ENCODE peak calls at places on chromosomes 3 and 15, in eight cellular contexts. B, Q, J, U, A, D, L and C are unnamed samples.

GRCh38 chr15:90221251-90221900 is 12.4 kb downstream of the CIB1 start:
- DNase-seq in U (peak), D (peak), Q (peak), B (peak), L (peak), J (no peak), A (peak), C (peak)

GRCh38 chr3:10500717-10501663 is 4.4 kb downstream of the ATP2B2 start:
- DNase-seq in U (no peak), B (peak), J (no peak), A (no peak), Q (no peak), D (no peak), L (no peak), C (no peak)

GRCh38 chr15:90412356-90413194 is 24.5 kb downstream of the IQGAP1 start:
- DNase-seq in U (peak), A (no peak), Q (peak), D (no peak), L (no peak), J (no peak), B (no peak), C (peak)

GRCh38 chr15:94125698-94126097 is 105.7 kb upstream of the MCTP2 start:
- DNase-seq in B (no peak), L (no peak), D (no peak), A (no peak), U (no peak), Q (no peak), J (no peak), C (no peak)

GRCh38 chr3:32109256-32109655 is 2.8 kb downstream of the GPD1L start:
- DNase-seq in J (peak), D (no peak), B (no peak), U (peak), A (peak), Q (peak), L (peak), C (peak)

GRCh38 chr15:89057506-89058133 is 30.6 kb upstream of the ABHD2 start:
- DNase-seq in D (peak), B (peak), J (peak), U (peak), A (peak), L (peak), Q (peak), C (peak)

GRCh38 chr15:57596978-57597377 is 5.3 kb downstream of the MYZAP start:
- DNase-seq in D (no peak), B (no peak), L (no peak), A (no peak), U (no peak), J (no peak), Q (no peak), C (no peak)

GRCh38 chr3:64098686-64099085 is 75.4 kb upstream of the PSMD6 start:
- DNase-seq in U (no peak), Q (peak), J (no peak), D (no peak), A (no peak), B (no peak), L (no peak), C (peak)

GRCh38 chr15:71254503-71254902 is 139.2 kb downstream of the THSD4 start:
- DNase-seq in U (peak), D (no peak), A (no peak), J (no peak), Q (no peak), L (no peak), B (no peak), C (no peak)

GRCh38 chr3:17420668-17421067 is 321.8 kb downstream of the TBC1D5 start:
- DNase-seq in U (no peak), J (no peak), A (no peak), Q (no peak), B (peak), L (no peak), D (no peak), C (no peak)

GRCh38 chr3:112395166-112395894 is 62.4 kb downstream of the CD200 start:
- DNase-seq in Q (no peak), D (peak), A (no peak), U (peak), L (no peak), B (no peak), J (no peak), C (no peak)

GRCh38 chr3:56188201-56188600 is 280.1 kb downstream of the ERC2 start:
- DNase-seq in B (no peak), L (peak), U (no peak), Q (no peak), D (no peak), J (no peak), A (no peak), C (no peak)

GRCh38 chr3:40586866-40587265 is 62.1 kb downstream of the ZNF621 start:
- DNase-seq in A (no peak), L (no peak), B (no peak), Q (no peak), D (no peak), J (no peak), U (no peak), C (no peak)

GRCh38 chr3:52792961-52793695 is 1.5 kb upstream of the ITIH3 start:
- DNase-seq in U (peak), A (no peak), L (no peak), Q (peak), D (no peak), B (no peak), J (no peak), C (peak)

GRCh38 chr3:40109641-40110490 is 199.6 kb upstream of the EIF1B start:
- DNase-seq in D (no peak), L (no peak), U (no peak), B (peak), A (no peak), Q (peak), J (no peak), C (peak)

GRCh38 chr3:122519693-122520092 is 5.0 kb upstream of the KPNA1 start:
- DNase-seq in A (no peak), J (no peak), D (no peak), U (peak), Q (peak), L (no peak), B (no peak), C (peak)

GRCh38 chr15:80891006-80891405 is 98.6 kb downstream of the MESD start:
- DNase-seq in L (no peak), J (no peak), D (no peak), A (no peak), B (no peak), Q (no peak), U (peak), C (no peak)

GRCh38 chr3:108505811-108506210 is 4.6 kb downstream of the MYH15 start:
- DNase-seq in J (no peak), Q (no peak), L (no peak), A (no peak), B (no peak), U (no peak), D (no peak), C (no peak)

GRCh38 chr3:14304101-14305045 is 98.0 kb upstream of the SLC6A6 start:
- DNase-seq in L (no peak), Q (no peak), D (no peak), U (no peak), A (no peak), J (no peak), B (no peak), C (no peak)

GRCh38 chr3:27302891-27303290 is 66.3 kb downstream of the NEK10 start:
- DNase-seq in L (no peak), B (no peak), J (no peak), D (no peak), Q (no peak), A (no peak), U (no peak), C (no peak)

GRCh38 chr15:71131601-71132357 is 16.5 kb downstream of the THSD4 start:
- DNase-seq in Q (peak), L (no peak), B (no peak), J (no peak), U (no peak), D (no peak), A (no peak), C (no peak)

GRCh38 chr15:59349715-59350420 is 22.8 kb downstream of the MYO1E start:
- DNase-seq in L (no peak), B (peak), U (peak), D (peak), A (peak), J (no peak), Q (peak), C (peak)

GRCh38 chr3:16305121-16305541 is 40.1 kb downstream of the OXNAD1 start:
- DNase-seq in Q (no peak), A (no peak), D (no peak), B (no peak), U (no peak), J (no peak), L (no peak), C (no peak)

GRCh38 chr3:148238421-148238821 is 459.3 kb upstream of the AGTR1 start:
- DNase-seq in U (peak), Q (peak), L (no peak), D (no peak), B (no peak), A (no peak), J (no peak), C (peak)

GRCh38 chr3:59908280-59908679 is 858.5 kb upstream of the CFAP20DC start:
- DNase-seq in Q (no peak), D (no peak), U (no peak), B (no peak), L (no peak), A (no peak), J (no peak), C (no peak)

GRCh38 chr3:56467801-56468183 is 475 bp downstream of the ERC2 start:
- DNase-seq in Q (peak), D (no peak), L (no peak), A (no peak), U (no peak), B (no peak), J (no peak), C (no peak)

GRCh38 chr3:157027861-157028745 is 131.8 kb downstream of the CCNL1 start:
- DNase-seq in B (no peak), A (no peak), D (no peak), J (no peak), L (no peak), Q (no peak), U (no peak), C (no peak)

GRCh38 chr3:148008591-148008990 is 599.4 kb downstream of the ZIC1 start:
- DNase-seq in B (no peak), A (no peak), J (no peak), L (no peak), Q (no peak), D (no peak), U (no peak), C (no peak)

GRCh38 chr3:3778641-3779270 is 20.5 kb upstream of the LRRN1 start:
- DNase-seq in D (no peak), A (no peak), L (no peak), J (no peak), U (no peak), B (no peak), Q (no peak), C (no peak)

GRCh38 chr3:160951677-160952487 is 153.3 kb downstream of the B3GALNT1 start:
- DNase-seq in B (no peak), L (no peak), D (no peak), U (no peak), A (no peak), Q (no peak), J (no peak), C (no peak)

GRCh38 chr15:81033508-81033907 is 32.8 kb downstream of the TLNRD1 start:
- DNase-seq in L (no peak), A (no peak), B (no peak), D (no peak), U (no peak), J (no peak), Q (no peak), C (no peak)

GRCh38 chr15:42031211-42031915 is 10.5 kb upstream of the PLA2G4E start:
- DNase-seq in U (no peak), L (no peak), B (no peak), J (no peak), D (no peak), Q (no peak), A (no peak), C (no peak)

GRCh38 chr3:58691997-58692396 is 25.4 kb upstream of the FAM3D start:
- DNase-seq in A (no peak), Q (no peak), U (no peak), B (no peak), D (no peak), L (no peak), J (no peak), C (peak)

GRCh38 chr3:197516517-197516889 is 39.3 kb downstream of the BDH1 start:
- DNase-seq in L (no peak), U (peak), D (peak), B (peak), A (no peak), J (no peak), Q (peak), C (peak)

GRCh38 chr3:62567097-62568021 is 194.0 kb upstream of the FEZF2 start:
- DNase-seq in L (peak), U (peak), B (peak), A (peak), J (no peak), Q (peak), D (peak), C (peak)

GRCh38 chr3:23553353-23553752 is 252.4 kb upstream of the UBE2E1 start:
- DNase-seq in J (no peak), A (no peak), B (no peak), D (no peak), U (no peak), L (no peak), Q (no peak), C (no peak)

GRCh38 chr3:23548706-23549105 is 257.0 kb upstream of the UBE2E1 start:
- DNase-seq in J (no peak), Q (no peak), L (no peak), U (no peak), B (no peak), A (no peak), D (no peak), C (no peak)

GRCh38 chr3:23550402-23550801 is 255.4 kb upstream of the UBE2E1 start:
- DNase-seq in D (no peak), L (no peak), J (no peak), U (no peak), A (no peak), Q (no peak), B (no peak), C (no peak)

GRCh38 chr3:23549148-23549910 is 256.4 kb upstream of the UBE2E1 start:
- DNase-seq in L (no peak), D (no peak), A (no peak), Q (no peak), J (no peak), B (no peak), U (no peak), C (no peak)

DNA sequence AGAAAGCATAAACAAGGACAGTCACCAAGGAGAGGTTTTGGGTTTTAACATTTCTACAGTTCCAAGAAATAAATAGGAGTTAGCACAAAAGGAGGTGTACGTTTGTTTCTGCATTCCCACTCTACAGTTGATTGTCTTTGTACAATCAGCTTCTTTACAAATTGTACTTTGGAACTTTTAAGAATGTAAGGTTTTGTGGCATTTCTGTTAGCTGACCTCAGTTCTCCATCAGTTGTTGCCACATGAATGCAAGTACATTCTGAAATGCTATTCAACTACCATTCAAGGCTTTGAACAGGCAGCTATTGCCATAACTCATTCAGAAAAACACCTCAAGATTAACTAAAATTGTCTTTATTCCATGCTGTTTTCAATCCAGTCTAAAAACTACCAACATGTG is 253.2 kb upstream of the UBE2E1 start:
- DNase-seq in D (no peak), L (no peak), B (no peak), Q (no peak), U (peak), J (no peak), A (no peak), C (no peak)
- H3K4me3 ChIP-seq in D (no peak), L (no peak), B (no peak), Q (no peak), U (no peak), J (no peak), A (no peak), C (no peak)

DNA sequence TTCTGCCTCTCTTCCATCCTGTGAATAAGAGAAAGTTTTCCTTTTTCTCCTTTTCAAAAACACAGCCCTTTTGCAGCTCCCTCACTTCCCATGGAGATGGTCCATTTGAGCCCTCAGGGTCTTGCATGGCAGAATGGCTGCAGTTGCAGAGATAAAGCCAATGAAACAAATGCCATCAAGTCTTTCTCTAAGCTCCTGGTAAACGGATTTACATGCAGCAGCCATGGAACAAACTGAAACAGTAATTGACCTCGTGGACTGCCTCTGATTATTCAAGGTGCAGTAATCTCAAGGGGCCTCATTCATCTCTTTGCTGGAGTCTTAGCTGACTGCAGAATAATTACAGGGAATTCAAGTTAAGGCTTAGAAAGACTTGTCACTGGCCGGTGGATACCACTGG is 125.1 kb downstream of the SQOR start:
- DNase-seq in L (no peak), B (no peak), Q (no peak), D (no peak), U (no peak), J (no peak), A (no peak), C (no peak)
- H3K4me3 ChIP-seq in L (no peak), B (no peak), Q (no peak), D (no peak), U (no peak), J (no peak), A (no peak), C (no peak)

GRCh38 chr3:125141596-125142417 is 70.7 kb downstream of the SLC12A8 start:
- DNase-seq in L (peak), U (peak), A (peak), D (no peak), Q (peak), B (no peak), J (peak), C (no peak)
- H3K4me3 ChIP-seq in L (peak), U (peak), A (peak), D (peak), Q (peak), B (no peak), J (peak), C (peak)

DNA sequence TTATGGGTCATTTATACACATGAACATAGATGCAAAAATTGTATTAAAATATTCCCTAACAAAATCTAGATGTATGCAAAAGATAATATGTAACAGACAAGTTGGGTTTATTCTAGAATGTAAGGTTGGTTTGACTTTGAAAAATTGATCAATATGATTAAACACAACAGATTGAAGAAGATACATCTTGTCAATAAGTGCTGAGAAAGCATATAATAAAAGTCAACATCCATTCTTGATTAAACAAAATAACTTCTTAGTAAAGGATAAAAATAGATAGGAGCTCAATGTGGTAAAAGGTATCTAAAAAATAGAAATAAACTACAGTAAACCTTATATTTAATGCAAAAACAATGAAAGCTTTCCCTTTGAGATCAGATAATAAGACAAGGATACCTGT is 38.3 kb downstream of the CCDC39 start:
- DNase-seq in B (no peak), L (no peak), U (no peak), Q (no peak), J (no peak), A (no peak), D (no peak), C (no peak)
- H3K4me3 ChIP-seq in B (no peak), L (no peak), U (no peak), Q (no peak), J (no peak), A (no peak), D (no peak), C (no peak)

DNA sequence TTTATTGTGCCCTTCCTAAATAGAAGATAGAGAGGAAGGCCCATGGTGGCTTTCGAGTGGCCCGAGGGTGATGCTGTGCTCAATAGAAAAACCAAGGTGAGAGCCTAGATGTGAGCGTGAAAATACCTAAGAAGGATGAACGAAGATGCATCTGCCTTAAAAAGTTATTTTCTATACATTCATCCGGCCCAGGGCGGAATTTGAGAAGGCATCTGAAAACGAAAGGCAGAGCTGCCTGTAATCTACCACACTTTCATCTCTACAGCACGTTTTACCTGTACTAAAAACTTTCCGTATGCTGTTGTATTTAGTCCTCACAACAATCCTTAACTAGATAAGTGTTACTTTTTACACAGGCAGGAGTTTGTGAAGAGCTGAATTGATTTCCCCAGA is 1.4 kb downstream of the DUT start:
- DNase-seq in J (no peak), Q (no peak), B (no peak), A (no peak), D (no peak), L (no peak), U (no peak), C (no peak)
- H3K4me3 ChIP-seq in J (peak), Q (peak), B (peak), A (no peak), D (peak), L (peak), U (peak), C (peak)

GRCh38 chr3:19967208-19967607 is 20.3 kb downstream of the RAB5A start:
- DNase-seq in A (no peak), J (no peak), Q (no peak), L (no peak), B (no peak), U (no peak), D (no peak), C (peak)
- H3K4me3 ChIP-seq in A (no peak), J (no peak), Q (no peak), L (no peak), B (no peak), U (no peak), D (no peak), C (no peak)

GRCh38 chr3:76509179-76509830 is 530.6 kb upstream of the ROBO2 start:
- DNase-seq in L (no peak), B (no peak), U (no peak), Q (no peak), D (no peak), J (no peak), A (no peak), C (no peak)

DNA sequence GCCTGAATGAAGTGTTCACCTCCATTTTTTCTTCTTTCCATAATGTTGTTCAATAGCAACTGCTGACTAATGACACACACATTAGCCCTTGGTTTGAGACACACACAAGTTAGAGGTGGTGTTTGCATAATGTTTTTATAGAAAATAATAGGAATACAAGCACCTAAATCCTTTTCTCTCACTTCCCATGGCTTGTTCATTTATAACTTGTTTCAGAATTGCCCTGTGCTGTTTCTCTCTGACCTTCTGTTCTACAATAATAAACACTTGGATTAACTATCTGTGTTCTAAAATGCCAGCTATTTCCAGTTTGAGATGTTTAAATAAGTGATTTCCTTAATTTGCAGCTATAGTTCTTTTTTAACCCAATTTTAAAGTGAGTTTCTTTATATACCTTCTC is 525.1 kb upstream of the ROBO2 start:
- DNase-seq in D (no peak), A (no peak), U (no peak), L (no peak), B (no peak), J (no peak), Q (no peak), C (no peak)
- H3K4me3 ChIP-seq in D (no peak), A (no peak), U (no peak), L (no peak), B (no peak), J (no peak), Q (no peak), C (no peak)

DNA sequence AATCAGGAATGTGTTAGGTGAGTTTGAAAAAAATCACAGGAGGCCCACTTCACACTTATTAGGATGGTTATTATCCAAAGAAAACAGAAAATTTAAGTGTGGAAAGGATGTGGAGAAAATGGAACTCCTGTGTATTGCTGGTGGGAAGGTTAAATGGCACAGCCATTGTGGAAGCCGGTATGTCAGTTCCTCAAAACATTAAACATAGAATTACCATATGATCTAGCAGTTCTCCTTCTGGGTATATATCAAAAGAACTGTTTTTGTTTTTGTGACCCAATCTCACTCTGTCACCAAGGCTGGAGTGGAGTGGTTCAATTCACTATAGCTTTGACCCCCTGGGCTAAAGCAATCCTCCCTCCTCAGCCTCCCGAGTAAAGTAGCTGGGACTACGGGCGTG is 10.4 kb upstream of the ZFYVE19 start:
- DNase-seq in U (no peak), L (no peak), J (no peak), Q (no peak), A (no peak), B (no peak), D (no peak), C (no peak)
- H3K4me3 ChIP-seq in U (no peak), L (no peak), J (no peak), Q (no peak), A (no peak), B (no peak), D (no peak), C (no peak)